ENCODE peak calls at places on chromosomes 2 and 18, in seven cellular contexts. Y is 8988T, V is midbrain, H is NCI-H460, O is fibroblast of pulmonary artery, W is HT1080, D is activated T-cell treated with anti-CD3 and anti-CD28 coated beads for 1 hour. I is an unnamed sample.
A peak's percentile ranks its signal among the peaks of the same experiment; 100 is the strongest.

GRCh38 chr2:240511351-240512108 is 46.3 kb downstream of the ANKMY1 start:
- DNase-seq in Y (peak; percentile 6), V (no peak), H (no peak), O (no peak), W (no peak), D (no peak), I (no peak)

GRCh38 chr2:69831354-69831905 is 2.0 kb downstream of the GMCL1 start:
- DNase-seq in Y (no peak), V (no peak), H (no peak), O (no peak), W (peak; percentile 59), D (no peak), I (no peak)

GRCh38 chr2:170771049-170771937 is 1.1 kb downstream of the ERICH2 start:
- DNase-seq in Y (no peak), V (peak; percentile 58), H (no peak), O (peak; percentile 10), W (peak; percentile 28), D (peak; percentile 2), I (no peak)

GRCh38 chr18:45168883-45169585 is 446.2 kb upstream of the SLC14A2 start:
- DNase-seq in Y (no peak), V (no peak), H (no peak), O (peak; percentile 67), W (peak; percentile 92), D (no peak), I (no peak)

GRCh38 chr2:189096769-189097447 is 82.7 kb downstream of the COL5A2 start:
- DNase-seq in Y (no peak), V (no peak), H (peak; percentile 49), O (peak; percentile 92), W (peak; percentile 79), D (no peak), I (no peak)

GRCh38 chr2:224517963-224518362 is 67.2 kb downstream of the CUL3 start:
- DNase-seq in Y (no peak), V (no peak), H (no peak), O (no peak), W (no peak), D (no peak), I (no peak)

GRCh38 chr18:33051397-33051796 is 278.6 kb upstream of the KLHL14 start:
- DNase-seq in Y (no peak), V (no peak), H (peak; percentile 14), O (peak; percentile 17), W (no peak), D (no peak), I (no peak)

GRCh38 chr2:225739328-225739727 is 339.8 kb downstream of the NYAP2 start:
- DNase-seq in Y (no peak), V (no peak), H (no peak), O (no peak), W (no peak), D (no peak), I (no peak)

GRCh38 chr2:942775-943460 is 7.7 kb upstream of the SNTG2 start:
- DNase-seq in Y (no peak), V (no peak), H (no peak), O (no peak), W (no peak), D (no peak), I (no peak)

GRCh38 chr2:177692828-177693269 is 300.3 kb downstream of the AGPS start:
- DNase-seq in Y (no peak), V (no peak), H (no peak), O (no peak), W (peak; percentile 33), D (no peak), I (no peak)